ENCODE peak calls at places on chromosome 13, in four cellular contexts. P is GM23338, N is HepG2, O is K562. Q is an unnamed sample.

GRCh38 chr13:100646030-100646673 is 28.4 kb downstream of the TMTC4 start:
- DNase-seq in P (peak), N (peak), O (peak), Q (peak)

GRCh38 chr13:24033527-24034302 is 126.8 kb upstream of the SPATA13 start:
- DNase-seq in P (no peak), N (no peak), O (no peak), Q (no peak)

GRCh38 chr13:87661471-87661870 is 9.7 kb upstream of the SLITRK5 start:
- DNase-seq in P (no peak), N (no peak), O (no peak), Q (no peak)

GRCh38 chr13:41352935-41353801 is 42.1 kb downstream of the NAA16 start:
- DNase-seq in P (peak), N (peak), O (peak), Q (peak)

GRCh38 chr13:35961002-35961401 is 170.2 kb downstream of the DCLK1 start:
- DNase-seq in P (no peak), N (no peak), O (no peak), Q (no peak)

GRCh38 chr13:75195479-75196111 is 286.4 kb downstream of the TBC1D4 start:
- DNase-seq in P (peak), N (no peak), O (no peak), Q (no peak)

GRCh38 chr13:114035583-114036501 is 62.0 kb upstream of the C13orf46 start:
- DNase-seq in P (no peak), N (no peak), O (no peak), Q (no peak)

GRCh38 chr13:91052873-91053272 is 294.6 kb upstream of the MIR17HG start:
- DNase-seq in P (no peak), N (no peak), O (no peak), Q (no peak)

GRCh38 chr13:113839536-113840204 is 24.2 kb downstream of the GAS6 start:
- DNase-seq in P (no peak), N (no peak), O (no peak), Q (no peak)

GRCh38 chr13:50592412-50593145 is 250.9 kb downstream of the DLEU7 start:
- DNase-seq in P (no peak), N (no peak), O (no peak), Q (no peak)

GRCh38 chr13:99978781-99979452 is 2.7 kb upstream of the ZIC2 start:
- DNase-seq in P (peak), N (no peak), O (no peak), Q (no peak)

GRCh38 chr13:100280681-100281080 is 191.8 kb downstream of the PCCA start:
- DNase-seq in P (no peak), N (no peak), O (no peak), Q (no peak)

DNA sequence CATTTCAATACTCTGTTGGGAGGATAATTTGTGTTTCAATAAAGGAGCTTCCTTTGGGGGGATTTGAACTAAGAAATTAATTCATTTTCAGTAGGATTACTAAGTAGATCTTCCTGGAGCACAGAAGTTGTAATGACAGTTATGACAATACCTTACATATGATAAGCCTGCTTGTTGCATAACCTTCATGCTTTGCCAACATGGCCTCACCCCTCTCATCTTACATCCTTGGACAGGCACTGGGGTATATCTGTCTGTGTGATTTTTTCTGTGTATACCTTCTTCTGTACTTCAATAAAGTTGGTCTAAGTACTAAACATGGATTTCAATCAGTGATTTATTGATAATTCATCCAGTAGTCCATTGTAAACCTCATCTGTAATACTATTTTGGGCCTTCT is 422.0 kb downstream of the KLF5 start:
- DNase-seq in P (no peak), N (no peak), O (no peak), Q (no peak)
- TF ChIP-seq JUNB in P (no peak), N (no peak), O (no peak), Q (no peak)

DNA sequence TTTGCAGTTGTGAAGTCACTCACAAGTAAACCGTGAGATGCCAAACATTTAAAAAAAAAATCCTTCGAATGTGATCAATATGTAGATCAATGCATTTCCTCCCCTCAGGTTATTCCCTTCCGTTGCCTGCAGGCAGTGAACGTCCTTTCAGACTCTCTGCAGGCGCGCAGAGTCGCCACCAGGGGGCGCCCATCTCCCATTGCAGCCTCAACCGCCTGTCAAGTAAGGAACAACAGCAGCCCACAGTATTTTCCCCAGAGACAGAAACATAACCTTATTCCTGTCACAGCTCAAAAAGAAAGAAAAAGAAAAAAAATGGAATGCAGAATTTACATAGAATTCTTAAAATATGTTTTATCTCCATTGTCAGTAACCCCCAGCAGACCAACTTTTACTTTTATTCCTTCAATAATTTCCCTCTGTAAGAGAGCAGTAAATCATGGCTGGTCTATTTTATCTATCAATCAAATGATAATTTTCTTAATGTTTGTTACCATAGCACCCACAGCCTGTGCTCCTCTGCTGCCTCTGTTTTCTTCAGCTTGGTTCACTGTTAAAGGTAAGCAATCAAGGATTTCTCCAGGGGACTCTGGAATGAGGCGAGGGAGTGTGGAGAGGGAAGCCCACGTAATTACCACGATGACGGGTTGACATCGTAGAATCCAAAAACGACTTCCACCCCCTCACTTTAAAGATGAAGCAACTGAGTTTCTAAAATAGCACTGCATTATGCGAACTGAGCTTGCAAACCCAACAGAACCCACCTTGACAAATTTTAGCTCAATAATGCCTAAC is 637.6 kb upstream of the ARGLU1 start:
- DNase-seq in P (peak), N (peak), O (peak), Q (peak)
- TF ChIP-seq JUNB in P (no peak), N (no peak), O (no peak), Q (no peak)

GRCh38 chr13:42892760-42893159 is 99.3 kb downstream of the EPSTI1 start:
- DNase-seq in P (no peak), N (no peak), O (no peak), Q (no peak)
- TF ChIP-seq JUNB in P (no peak), N (no peak), O (no peak), Q (no peak)

GRCh38 chr13:110108348-110109139 is 198.4 kb downstream of the COL4A1 start:
- DNase-seq in P (peak), N (peak), O (no peak), Q (peak)
- TF ChIP-seq JUNB in P (no peak), N (no peak), O (no peak), Q (no peak)

GRCh38 chr13:70107125-70107497 is 515 bp upstream of the ATXN8OS start:
- DNase-seq in P (no peak), N (no peak), O (no peak), Q (no peak)

GRCh38 chr13:70107498-70108271 is at the start of gene ATXN8OS:
- DNase-seq in P (peak), N (no peak), O (no peak), Q (no peak)

GRCh38 chr13:70104481-70104880 is 3.1 kb upstream of the ATXN8OS start:
- DNase-seq in P (no peak), N (no peak), O (no peak), Q (no peak)

GRCh38 chr13:70108276-70108845 is at the start of gene KLHL1:
- DNase-seq in P (peak), N (no peak), O (no peak), Q (no peak)
- TF ChIP-seq JUNB in P (no peak), N (no peak), O (no peak), Q (no peak)

GRCh38 chr13:102847272-102848234 is 1.7 kb downstream of the ERCC5 start:
- DNase-seq in P (peak), N (no peak), O (no peak), Q (peak)
- TF ChIP-seq JUNB in P (no peak), N (no peak), O (no peak), Q (no peak)

GRCh38 chr13:105410602-105411001 is 1124.9 kb downstream of the EFNB2 start:
- DNase-seq in P (peak), N (peak), O (peak), Q (peak)
- TF ChIP-seq JUNB in P (no peak), N (no peak), O (no peak), Q (no peak)

GRCh38 chr13:71877280-71877653 is 10.3 kb upstream of the DACH1 start:
- DNase-seq in P (peak), N (no peak), O (no peak), Q (no peak)

GRCh38 chr13:71879945-71880344 is 12.9 kb upstream of the DACH1 start:
- DNase-seq in P (no peak), N (no peak), O (no peak), Q (no peak)

GRCh38 chr13:71876648-71877279 is 9.8 kb upstream of the DACH1 start:
- DNase-seq in P (no peak), N (no peak), O (no peak), Q (no peak)

GRCh38 chr13:71880753-71881541 is 13.9 kb upstream of the DACH1 start:
- DNase-seq in P (peak), N (no peak), O (no peak), Q (no peak)

DNA sequence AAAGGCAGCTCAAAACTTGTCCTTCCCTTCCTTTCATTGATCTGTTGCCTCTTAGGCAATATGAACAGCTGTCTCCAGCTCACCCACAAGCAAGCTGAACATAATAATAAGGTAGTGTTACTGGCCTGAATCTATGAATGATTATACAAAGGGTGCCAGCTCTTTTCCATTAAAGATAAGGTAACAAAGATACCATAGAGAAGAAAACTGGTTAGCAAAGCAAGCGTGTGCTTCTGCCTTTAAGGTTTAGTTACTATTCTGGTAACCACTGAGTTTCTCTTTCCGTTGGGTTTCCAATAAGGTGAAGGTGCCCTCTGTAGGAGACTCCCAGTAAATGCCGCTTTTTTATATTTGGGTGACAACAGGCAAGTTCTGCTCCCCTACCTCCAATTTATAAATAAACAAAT is 12.1 kb upstream of the DACH1 start:
- DNase-seq in P (peak), N (peak), O (no peak), Q (no peak)
- TF ChIP-seq JUNB in P (no peak), N (no peak), O (no peak), Q (no peak)